ENCODE peak calls at places on chromosomes 1 and 21, in six cellular contexts. One of them, this sample, is unnamed.

GRCh38 chr1:30412241-30413110 is 310.9 kb downstream of the MATN1 start:
- DNase-seq in choroid plexus epithelial cell: no peak
- DNase-seq in tibial nerve: no peak
- DNase-seq in tibial artery: no peak
- DNase-seq in AG10803: no peak
- DNase-seq in suprapubic skin: peak; percentile 29
- DNase-seq in this sample: no peak

GRCh38 chr1:31944205-31945089 is 6.3 kb upstream of the PTP4A2 start:
- DNase-seq in suprapubic skin: peak; percentile 95
- DNase-seq in tibial artery: peak; percentile 94
- DNase-seq in choroid plexus epithelial cell: peak; percentile 88
- DNase-seq in tibial nerve: peak; percentile 77
- DNase-seq in AG10803: peak; percentile 90
- DNase-seq in this sample: peak; percentile 78

GRCh38 chr1:86515597-86515996 is 31.3 kb upstream of the CLCA4 start:
- DNase-seq in tibial artery: no peak
- DNase-seq in choroid plexus epithelial cell: peak; percentile 20
- DNase-seq in tibial nerve: no peak
- DNase-seq in suprapubic skin: no peak
- DNase-seq in AG10803: no peak
- DNase-seq in this sample: no peak

GRCh38 chr1:164613176-164613575 is 54.2 kb downstream of the PBX1 start:
- DNase-seq in tibial artery: no peak
- DNase-seq in tibial nerve: no peak
- DNase-seq in choroid plexus epithelial cell: no peak
- DNase-seq in AG10803: no peak
- DNase-seq in suprapubic skin: no peak
- DNase-seq in this sample: no peak

GRCh38 chr1:182370532-182370931 is 21.1 kb downstream of the GLUL start:
- DNase-seq in tibial nerve: no peak
- DNase-seq in suprapubic skin: no peak
- DNase-seq in tibial artery: no peak
- DNase-seq in choroid plexus epithelial cell: no peak
- DNase-seq in AG10803: no peak
- DNase-seq in this sample: no peak

GRCh38 chr1:54153548-54154439 is 994 bp upstream of the CDCP2 start:
- DNase-seq in AG10803: peak; percentile 79
- DNase-seq in choroid plexus epithelial cell: peak; percentile 73
- DNase-seq in suprapubic skin: peak; percentile 85
- DNase-seq in tibial artery: peak; percentile 90
- DNase-seq in tibial nerve: no peak
- DNase-seq in this sample: peak; percentile 54

GRCh38 chr1:54887665-54888071 is 673 bp upstream of the DHCR24 start:
- DNase-seq in tibial artery: no peak
- DNase-seq in choroid plexus epithelial cell: no peak
- DNase-seq in AG10803: peak; percentile 49
- DNase-seq in suprapubic skin: peak; percentile 73
- DNase-seq in tibial nerve: no peak
- DNase-seq in this sample: no peak

GRCh38 chr1:185965870-185966269 is 231.7 kb downstream of the HMCN1 start:
- DNase-seq in tibial nerve: no peak
- DNase-seq in AG10803: peak; percentile 72
- DNase-seq in suprapubic skin: no peak
- DNase-seq in choroid plexus epithelial cell: no peak
- DNase-seq in tibial artery: no peak
- DNase-seq in this sample: peak; percentile 53

GRCh38 chr1:48776400-48777218 is at the start of gene BEND5:
- DNase-seq in tibial artery: peak; percentile 73
- DNase-seq in suprapubic skin: peak; percentile 69
- DNase-seq in choroid plexus epithelial cell: no peak
- DNase-seq in AG10803: no peak
- DNase-seq in tibial nerve: no peak
- DNase-seq in this sample: no peak

GRCh38 chr1:93845554-93846150 is 33.4 kb downstream of the DNTTIP2 start:
- DNase-seq in tibial artery: no peak
- DNase-seq in suprapubic skin: no peak
- DNase-seq in AG10803: peak; percentile 89
- DNase-seq in tibial nerve: no peak
- DNase-seq in choroid plexus epithelial cell: peak; percentile 96
- DNase-seq in this sample: no peak

GRCh38 chr1:230857077-230857476 is 11.2 kb downstream of the C1orf198 start:
- DNase-seq in suprapubic skin: no peak
- DNase-seq in choroid plexus epithelial cell: peak; percentile 51
- DNase-seq in AG10803: no peak
- DNase-seq in tibial nerve: no peak
- DNase-seq in tibial artery: peak; percentile 74
- DNase-seq in this sample: no peak

GRCh38 chr1:40820911-40821693 is 37.5 kb downstream of the KCNQ4 start:
- DNase-seq in choroid plexus epithelial cell: no peak
- DNase-seq in AG10803: no peak
- DNase-seq in tibial nerve: no peak
- DNase-seq in tibial artery: no peak
- DNase-seq in suprapubic skin: no peak
- DNase-seq in this sample: no peak

GRCh38 chr1:50570064-50570463 is 146.8 kb upstream of the DMRTA2 start:
- DNase-seq in tibial nerve: no peak
- DNase-seq in suprapubic skin: no peak
- DNase-seq in tibial artery: no peak
- DNase-seq in choroid plexus epithelial cell: peak; percentile 39
- DNase-seq in AG10803: no peak
- DNase-seq in this sample: no peak

GRCh38 chr21:38322551-38322950 is 65.8 kb downstream of the KCNJ15 start:
- DNase-seq in choroid plexus epithelial cell: no peak
- DNase-seq in tibial nerve: no peak
- DNase-seq in suprapubic skin: no peak
- DNase-seq in AG10803: peak; percentile 85
- DNase-seq in tibial artery: no peak
- DNase-seq in this sample: peak; percentile 66

GRCh38 chr1:906532-907420 is 16.9 kb upstream of the SAMD11 start:
- DNase-seq in choroid plexus epithelial cell: peak; percentile 48
- DNase-seq in AG10803: peak; percentile 43
- DNase-seq in tibial nerve: peak; percentile 11
- DNase-seq in suprapubic skin: peak; percentile 70
- DNase-seq in tibial artery: peak; percentile 73
- DNase-seq in this sample: no peak

GRCh38 chr1:227849251-227849650 is 33.8 kb downstream of the PRSS38 start:
- DNase-seq in choroid plexus epithelial cell: no peak
- DNase-seq in tibial artery: no peak
- DNase-seq in suprapubic skin: no peak
- DNase-seq in AG10803: no peak
- DNase-seq in tibial nerve: no peak
- DNase-seq in this sample: no peak

GRCh38 chr1:62209931-62210595 is 15.4 kb downstream of the L1TD1 start:
- DNase-seq in AG10803: peak; percentile 19
- DNase-seq in tibial artery: no peak
- DNase-seq in choroid plexus epithelial cell: no peak
- DNase-seq in tibial nerve: no peak
- DNase-seq in suprapubic skin: no peak
- DNase-seq in this sample: no peak

GRCh38 chr1:208235983-208236761 is 8.0 kb downstream of the PLXNA2 start:
- DNase-seq in tibial artery: peak; percentile 89
- DNase-seq in AG10803: peak; percentile 76
- DNase-seq in tibial nerve: peak; percentile 28
- DNase-seq in suprapubic skin: peak; percentile 62
- DNase-seq in choroid plexus epithelial cell: peak; percentile 82
- DNase-seq in this sample: no peak

GRCh38 chr1:153789478-153790148 is 14.4 kb downstream of the SLC27A3 start:
- DNase-seq in tibial nerve: no peak
- DNase-seq in suprapubic skin: no peak
- DNase-seq in choroid plexus epithelial cell: no peak
- DNase-seq in tibial artery: peak; percentile 71
- DNase-seq in AG10803: no peak
- DNase-seq in this sample: no peak

GRCh38 chr1:65148548-65149390 is 766 bp downstream of the AK4 start:
- DNase-seq in tibial nerve: peak; percentile 17
- DNase-seq in suprapubic skin: peak; percentile 76
- DNase-seq in AG10803: peak; percentile 52
- DNase-seq in choroid plexus epithelial cell: peak; percentile 17
- DNase-seq in tibial artery: peak; percentile 83
- DNase-seq in this sample: no peak

DNA sequence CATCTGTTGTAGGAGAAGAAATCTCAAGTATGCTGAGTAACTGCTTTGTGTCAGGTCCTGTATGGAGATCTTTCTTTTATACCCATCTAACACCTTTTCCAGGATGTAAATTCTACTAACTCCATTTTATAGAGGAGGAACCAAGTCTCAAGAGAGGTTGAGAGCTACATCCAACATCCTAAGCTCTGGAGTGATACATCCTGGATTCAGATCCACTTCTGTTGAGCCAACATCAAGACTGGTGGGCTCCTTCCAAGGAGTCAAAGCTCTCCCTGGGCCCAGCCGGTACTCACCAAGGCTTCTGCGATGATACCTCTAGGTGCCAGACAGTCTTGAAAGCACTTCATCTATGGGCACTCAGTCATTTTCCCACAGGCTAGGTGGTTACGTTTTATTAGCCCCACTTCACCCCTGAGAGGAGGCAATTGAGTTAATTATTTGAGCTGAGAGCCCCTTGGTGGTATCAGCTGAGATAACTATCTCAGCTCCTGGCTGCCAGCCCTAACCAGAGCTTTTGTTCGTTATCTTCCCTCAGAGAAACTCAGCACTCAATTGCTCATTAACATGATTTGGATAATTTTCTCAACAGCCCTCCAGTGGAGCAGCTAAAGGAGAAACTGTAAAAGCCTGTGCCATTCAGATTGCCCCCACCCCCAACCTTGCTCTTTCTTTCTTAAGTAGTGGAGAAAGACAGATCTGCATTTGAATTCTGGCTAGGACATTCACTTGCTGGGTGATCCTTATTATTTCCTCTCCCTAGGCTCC is 219.0 kb upstream of the FGGY start:
- DNase-seq in tibial artery: no peak
- DNase-seq in choroid plexus epithelial cell: no peak
- DNase-seq in tibial nerve: no peak
- DNase-seq in AG10803: no peak
- DNase-seq in suprapubic skin: no peak
- DNase-seq in this sample: no peak
- H3K4me3 ChIP-seq in tibial artery: no peak overlapping the region
- H3K4me3 ChIP-seq in choroid plexus epithelial cell: no peak overlapping the region
- H3K4me3 ChIP-seq in tibial nerve: no peak overlapping the region
- H3K4me3 ChIP-seq in AG10803: no peak overlapping the region
- H3K4me3 ChIP-seq in suprapubic skin: no peak overlapping the region
- H3K4me3 ChIP-seq in this sample: no peak overlapping the region

DNA sequence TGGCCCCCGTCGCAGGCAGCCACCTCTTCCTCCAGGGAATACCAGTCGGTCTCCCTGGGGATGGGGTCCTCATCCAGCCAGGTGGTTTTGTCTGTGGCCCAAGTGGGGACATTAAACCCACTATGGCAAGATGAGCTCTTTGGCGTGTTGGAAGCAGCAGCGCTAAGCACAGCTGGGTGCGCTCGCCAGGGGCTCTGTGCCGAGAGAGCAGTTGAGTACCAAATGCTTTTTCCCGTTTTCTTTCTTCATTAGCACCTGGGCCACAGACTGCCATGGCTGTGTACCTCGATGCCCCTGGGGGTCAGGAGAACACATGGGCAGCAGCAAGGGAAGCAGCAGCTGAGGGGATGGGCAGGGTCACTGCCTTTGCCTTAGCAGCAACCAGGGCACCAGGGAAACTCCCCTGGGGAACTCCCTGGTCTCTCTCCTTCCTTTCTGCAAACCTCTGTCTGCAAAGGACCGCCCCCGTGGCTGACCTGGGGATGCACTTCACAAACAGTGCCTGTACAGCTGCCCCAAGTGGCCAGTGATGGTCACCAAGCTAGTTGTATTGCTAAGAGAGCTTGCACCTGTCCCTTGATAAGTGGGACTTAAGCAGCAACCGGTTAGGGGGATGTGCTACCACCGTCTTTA is 31.1 kb downstream of the EDARADD start:
- DNase-seq in tibial nerve: no peak
- DNase-seq in choroid plexus epithelial cell: no peak
- DNase-seq in AG10803: no peak
- DNase-seq in suprapubic skin: no peak
- DNase-seq in tibial artery: no peak
- DNase-seq in this sample: no peak
- TF ChIP-seq CTCF in tibial nerve: no peak
- TF ChIP-seq CTCF in choroid plexus epithelial cell: no peak
- TF ChIP-seq CTCF in AG10803: no peak
- TF ChIP-seq CTCF in suprapubic skin: no peak
- TF ChIP-seq CTCF in tibial artery: no peak
- TF ChIP-seq CTCF in this sample: no peak

GRCh38 chr1:166395729-166396128 is 228.9 kb upstream of the FAM78B start:
- DNase-seq in choroid plexus epithelial cell: no peak
- DNase-seq in tibial artery: no peak
- DNase-seq in AG10803: no peak
- DNase-seq in tibial nerve: no peak
- DNase-seq in suprapubic skin: no peak
- DNase-seq in this sample: no peak
- H3K4me3 ChIP-seq in choroid plexus epithelial cell: no peak overlapping the region
- H3K4me3 ChIP-seq in tibial artery: no peak overlapping the region
- H3K4me3 ChIP-seq in AG10803: no peak overlapping the region
- H3K4me3 ChIP-seq in tibial nerve: no peak overlapping the region
- H3K4me3 ChIP-seq in suprapubic skin: no peak overlapping the region
- H3K4me3 ChIP-seq in this sample: no peak overlapping the region

GRCh38 chr1:178947688-178948003 is 76.8 kb upstream of the ANGPTL1 start:
- DNase-seq in suprapubic skin: no peak
- DNase-seq in tibial nerve: no peak
- DNase-seq in tibial artery: peak; percentile 5
- DNase-seq in choroid plexus epithelial cell: no peak
- DNase-seq in AG10803: no peak
- DNase-seq in this sample: no peak

GRCh38 chr1:178946416-178946815 is 75.5 kb upstream of the ANGPTL1 start:
- DNase-seq in choroid plexus epithelial cell: no peak
- DNase-seq in tibial nerve: no peak
- DNase-seq in tibial artery: no peak
- DNase-seq in AG10803: no peak
- DNase-seq in suprapubic skin: no peak
- DNase-seq in this sample: no peak

GRCh38 chr1:178944729-178945128 is 73.9 kb upstream of the ANGPTL1 start:
- DNase-seq in tibial nerve: no peak
- DNase-seq in choroid plexus epithelial cell: no peak
- DNase-seq in AG10803: no peak
- DNase-seq in suprapubic skin: no peak
- DNase-seq in tibial artery: peak; percentile 38
- DNase-seq in this sample: no peak

GRCh38 chr1:178946855-178947687 is 76.2 kb upstream of the ANGPTL1 start:
- DNase-seq in AG10803: no peak
- DNase-seq in choroid plexus epithelial cell: no peak
- DNase-seq in tibial nerve: no peak
- DNase-seq in tibial artery: peak; percentile 15
- DNase-seq in suprapubic skin: no peak
- DNase-seq in this sample: no peak

DNA sequence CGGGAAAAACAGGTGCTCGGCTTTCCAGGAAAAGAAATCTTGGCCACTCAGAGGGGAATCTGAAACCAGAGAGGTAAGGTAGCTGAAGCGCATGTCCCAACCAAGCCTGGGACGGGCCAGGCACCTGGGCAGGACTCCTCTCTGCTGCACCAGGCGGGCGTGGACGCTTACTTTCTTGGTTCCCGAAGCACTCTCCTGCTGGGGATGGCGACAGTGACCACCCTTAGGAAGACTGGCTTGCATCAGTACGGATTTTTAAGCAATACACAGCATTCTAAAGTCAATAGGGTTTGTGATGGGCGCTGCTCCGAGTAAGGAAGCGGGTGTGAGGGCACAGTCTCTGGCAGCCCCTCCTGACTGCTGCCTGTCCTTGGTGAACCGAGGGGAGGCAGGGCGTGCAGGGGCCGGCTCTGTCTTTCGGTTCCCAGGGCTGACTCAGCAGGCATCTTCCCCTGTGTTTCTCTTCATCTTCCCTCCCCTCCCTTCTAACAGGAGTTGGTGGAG is 74.9 kb upstream of the ANGPTL1 start:
- DNase-seq in tibial artery: peak; percentile 62
- DNase-seq in tibial nerve: no peak
- DNase-seq in AG10803: peak; percentile 27
- DNase-seq in choroid plexus epithelial cell: peak; percentile 40
- DNase-seq in suprapubic skin: no peak
- DNase-seq in this sample: no peak
- TF ChIP-seq CTCF in tibial artery: no peak
- TF ChIP-seq CTCF in tibial nerve: no peak
- TF ChIP-seq CTCF in AG10803: no peak
- TF ChIP-seq CTCF in choroid plexus epithelial cell: no peak
- TF ChIP-seq CTCF in suprapubic skin: no peak
- TF ChIP-seq CTCF in this sample: no peak